ENCODE peak calls at places on chromosomes 1 and 21, in five cellular contexts. K is body of pancreas, L is tibial nerve, Y is sigmoid colon, S is heart left ventricle. E is an unnamed sample.

GRCh38 chr1:36342426-36343185 is 19.2 kb upstream of the EVA1B start:
- DNase-seq in Y (peak; percentile 75), L (peak; percentile 39), K (peak; percentile 42), S (peak; percentile 75), E (no peak)

GRCh38 chr1:205711105-205712048 is 31.1 kb upstream of the SLC45A3 start:
- DNase-seq in L (no peak), Y (no peak), S (no peak), K (peak; percentile 67), E (peak; percentile 68)

GRCh38 chr21:46121286-46122221 is 23.6 kb downstream of the COL6A2 start:
- DNase-seq in Y (peak; percentile 67), S (peak; percentile 56), K (peak; percentile 5), L (peak; percentile 7), E (peak; percentile 84)

GRCh38 chr1:63304410-63304809 is 18.0 kb upstream of the FOXD3 start:
- DNase-seq in L (no peak), Y (no peak), S (no peak), K (no peak), E (no peak)

GRCh38 chr1:7329868-7330615 is 441.1 kb upstream of the VAMP3 start:
- DNase-seq in Y (no peak), K (no peak), L (no peak), S (no peak), E (no peak)

GRCh38 chr1:246907472-246907871 is 24.3 kb downstream of the AHCTF1 start:
- DNase-seq in S (no peak), Y (no peak), K (no peak), L (no peak), E (no peak)

GRCh38 chr1:25744140-25744581 is 55.8 kb upstream of the SELENON start:
- DNase-seq in L (peak; percentile 58), K (peak; percentile 51), Y (peak; percentile 93), S (peak; percentile 77), E (peak; percentile 69)

GRCh38 chr1:112675728-112676381 is 1.4 kb downstream of the MOV10 start:
- DNase-seq in L (no peak), S (no peak), Y (no peak), K (no peak), E (no peak)

GRCh38 chr1:184559117-184559713 is 172.4 kb downstream of the C1orf21 start:
- DNase-seq in K (no peak), Y (no peak), L (no peak), S (no peak), E (no peak)

GRCh38 chr1:206898089-206898908 is 1.1 kb downstream of the IL24 start:
- DNase-seq in L (no peak), K (no peak), Y (no peak), S (no peak), E (peak; percentile 42)

GRCh38 chr1:55848906-55849305 is 633.7 kb upstream of the USP24 start:
- DNase-seq in K (no peak), S (no peak), L (no peak), Y (no peak), E (no peak)

GRCh38 chr1:179599623-179600249 is 8.1 kb downstream of the TDRD5 start:
- DNase-seq in Y (no peak), S (no peak), K (no peak), L (no peak), E (no peak)

GRCh38 chr1:223301346-223301745 is 62.6 kb downstream of the SUSD4 start:
- DNase-seq in L (no peak), Y (no peak), K (no peak), S (no peak), E (no peak)

GRCh38 chr21:45629046-45629981 is 14.2 kb upstream of the PCBP3 start:
- DNase-seq in S (no peak), K (no peak), L (no peak), Y (no peak), E (peak; percentile 75)

GRCh38 chr1:94713472-94714141 is 106.5 kb upstream of the SLC44A3 start:
- DNase-seq in L (peak; percentile 89), S (peak; percentile 80), Y (peak; percentile 98), K (no peak), E (peak; percentile 98)

GRCh38 chr1:53686371-53687267 is 52.3 kb downstream of the GLIS1 start:
- DNase-seq in Y (no peak), K (no peak), S (no peak), L (no peak), E (no peak)

DNA sequence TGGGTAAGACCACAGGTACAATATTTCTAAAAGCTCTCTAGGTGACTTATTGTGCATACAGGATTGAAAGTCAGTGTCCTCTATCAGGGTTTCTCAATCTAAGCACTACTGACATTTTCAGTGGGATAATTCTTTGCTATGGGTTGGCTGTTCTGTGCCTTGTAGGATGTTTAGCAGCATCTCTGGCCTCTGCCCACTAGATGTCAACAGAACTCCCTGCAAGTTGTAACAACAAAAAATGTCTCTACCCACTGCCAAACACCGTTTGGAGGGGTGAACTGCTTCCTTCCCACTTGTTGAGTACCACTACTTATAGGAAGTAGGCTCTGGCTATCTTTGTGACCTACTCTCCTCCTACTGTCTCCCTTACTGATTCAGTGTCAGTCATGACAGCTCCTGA is 90.1 kb upstream of the ZRANB2 start:
- DNase-seq in L (no peak), Y (no peak), K (no peak), S (no peak), E (no peak)
- TF ChIP-seq CTCF in L (no peak), Y (no peak), K (no peak), S (no peak), E (no peak)

GRCh38 chr1:4119516-4120220 is 219.6 kb upstream of the C1orf174 start:
- DNase-seq in Y (peak; percentile 48), K (no peak), L (no peak), S (no peak), E (no peak)
- H3K4me3 ChIP-seq in Y (no peak overlapping the region), K (no peak overlapping the region), L (no peak overlapping the region), S (no peak overlapping the region), E (no peak overlapping the region)

GRCh38 chr1:2213576-2214505 is 14.3 kb upstream of the SKI start:
- DNase-seq in Y (peak; percentile 96), K (peak; percentile 15), L (peak; percentile 80), S (peak; percentile 90), E (peak; percentile 96)
- TF ChIP-seq POLR2A in Y (no peak), K (no peak), L (no peak), S (no peak), E (no peak)

GRCh38 chr21:31136891-31137290 is 98.6 kb upstream of the KRTAP19-8 start:
- DNase-seq in L (no peak), K (no peak), Y (no peak), S (no peak), E (no peak)
- TF ChIP-seq CTCF in L (no peak), K (no peak), Y (no peak), S (no peak), E (no peak)